ENCODE peak calls at places on chromosomes 3 and 15, in six cellular contexts. G is hepatocyte; H is CD8-positive, alpha-beta T cell; K is RWPE1; U is left lung; E is tibial artery. A is an unnamed sample.

GRCh38 chr3:12990781-12991480 is 82.3 kb downstream of the IQSEC1 start:
- DNase-seq in G (peak), H (no peak), K (no peak), U (no peak), E (no peak), A (no peak)

GRCh38 chr15:75727851-75728715 is 15.4 kb upstream of the CSPG4 start:
- DNase-seq in G (peak), H (peak), K (no peak), U (peak), E (peak), A (peak)

GRCh38 chr3:23740517-23741402 is 65.0 kb upstream of the UBE2E1 start:
- DNase-seq in G (peak), H (no peak), K (peak), U (no peak), E (peak), A (no peak)

GRCh38 chr15:68721886-68722285 is 98.8 kb downstream of the ANP32A start:
- DNase-seq in G (no peak), H (no peak), K (no peak), U (no peak), E (no peak), A (no peak)

GRCh38 chr3:40782086-40782721 is 257.4 kb downstream of the ZNF621 start:
- DNase-seq in G (no peak), H (no peak), K (no peak), U (no peak), E (no peak), A (no peak)

GRCh38 chr3:102102394-102102793 is 253.1 kb downstream of the NFKBIZ start:
- DNase-seq in G (no peak), H (no peak), K (no peak), U (no peak), E (no peak), A (no peak)

GRCh38 chr15:44656913-44657312 is 6.5 kb downstream of the SPG11 start:
- DNase-seq in G (no peak), H (no peak), K (no peak), U (no peak), E (no peak), A (no peak)

GRCh38 chr3:14796403-14797077 is 22.2 kb upstream of the FGD5 start:
- DNase-seq in G (no peak), H (no peak), K (no peak), U (no peak), E (no peak), A (no peak)

GRCh38 chr3:35721628-35722027 is 82.3 kb downstream of the ARPP21 start:
- DNase-seq in G (no peak), H (no peak), K (no peak), U (peak), E (no peak), A (no peak)

GRCh38 chr15:70271422-70272088 is 173.8 kb upstream of the TLE3 start:
- DNase-seq in G (peak), H (no peak), K (peak), U (no peak), E (peak), A (no peak)

GRCh38 chr3:142778541-142778940 is 54.7 kb downstream of the TRPC1 start:
- DNase-seq in G (no peak), H (no peak), K (no peak), U (no peak), E (no peak), A (no peak)

GRCh38 chr3:172261053-172261452 is 187.2 kb downstream of the GHSR start:
- DNase-seq in G (no peak), H (no peak), K (no peak), U (no peak), E (no peak), A (no peak)

GRCh38 chr3:10454907-10455306 is 50.5 kb downstream of the ATP2B2 start:
- DNase-seq in G (no peak), H (no peak), K (no peak), U (no peak), E (no peak), A (no peak)

GRCh38 chr3:11238057-11238456 is 34.1 kb upstream of the ATG7 start:
- DNase-seq in G (peak), H (no peak), K (peak), U (no peak), E (no peak), A (no peak)

GRCh38 chr15:27956285-27956684 is 142.8 kb downstream of the OCA2 start:
- DNase-seq in G (peak), H (no peak), K (peak), U (no peak), E (no peak), A (no peak)

GRCh38 chr3:187044206-187044605 is 95.1 kb downstream of the RPL39L start:
- DNase-seq in G (no peak), H (no peak), K (no peak), U (peak), E (no peak), A (no peak)
- H3K27ac ChIP-seq in G (peak), H (no peak), K (no peak), U (peak), E (no peak), A (no peak)

DNA sequence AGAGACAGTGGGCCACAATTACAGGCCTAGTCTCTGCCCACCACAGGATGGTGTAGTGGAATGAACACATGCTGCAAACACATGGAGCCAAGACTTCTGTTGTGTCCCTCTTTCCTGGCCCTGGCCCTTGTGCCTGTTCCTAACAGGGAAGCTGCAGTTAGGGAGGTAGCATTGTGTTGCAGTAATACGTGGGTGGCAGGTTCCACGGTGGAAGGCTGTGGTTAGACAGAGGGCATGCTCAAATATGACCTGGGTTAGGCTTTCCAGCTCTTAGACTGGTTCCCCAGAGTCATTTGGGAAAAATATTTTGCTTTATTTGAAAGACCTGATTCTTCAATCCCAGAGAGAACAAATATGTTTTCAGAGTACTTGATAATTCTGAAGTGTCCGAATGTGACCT is 28.3 kb downstream of the PLAAT1 start:
- DNase-seq in G (no peak), H (no peak), K (no peak), U (no peak), E (no peak), A (no peak)
- H3K27ac ChIP-seq in G (no peak), H (no peak), K (no peak), U (no peak), E (no peak), A (no peak)

GRCh38 chr15:52786436-52787122 is 3.6 kb downstream of the ONECUT1 start:
- DNase-seq in G (no peak), H (no peak), K (no peak), U (peak), E (no peak), A (no peak)
- H3K27ac ChIP-seq in G (no peak), H (no peak), K (no peak), U (no peak), E (no peak), A (no peak)

GRCh38 chr3:64815691-64816225 is 128.0 kb upstream of the ADAMTS9 start:
- DNase-seq in G (no peak), H (no peak), K (no peak), U (no peak), E (no peak), A (no peak)
- H3K27ac ChIP-seq in G (peak), H (no peak), K (no peak), U (no peak), E (no peak), A (no peak)

GRCh38 chr15:98983333-98983732 is 24.3 kb downstream of the PGPEP1L start:
- DNase-seq in G (no peak), H (no peak), K (peak), U (no peak), E (peak), A (no peak)

GRCh38 chr15:98976500-98976899 is 31.1 kb downstream of the PGPEP1L start:
- DNase-seq in G (no peak), H (no peak), K (no peak), U (no peak), E (no peak), A (no peak)

GRCh38 chr15:98980899-98981228 is 26.7 kb downstream of the PGPEP1L start:
- DNase-seq in G (no peak), H (no peak), K (no peak), U (no peak), E (no peak), A (no peak)

GRCh38 chr15:98978153-98978552 is 29.4 kb downstream of the PGPEP1L start:
- DNase-seq in G (no peak), H (no peak), K (no peak), U (no peak), E (no peak), A (no peak)

DNA sequence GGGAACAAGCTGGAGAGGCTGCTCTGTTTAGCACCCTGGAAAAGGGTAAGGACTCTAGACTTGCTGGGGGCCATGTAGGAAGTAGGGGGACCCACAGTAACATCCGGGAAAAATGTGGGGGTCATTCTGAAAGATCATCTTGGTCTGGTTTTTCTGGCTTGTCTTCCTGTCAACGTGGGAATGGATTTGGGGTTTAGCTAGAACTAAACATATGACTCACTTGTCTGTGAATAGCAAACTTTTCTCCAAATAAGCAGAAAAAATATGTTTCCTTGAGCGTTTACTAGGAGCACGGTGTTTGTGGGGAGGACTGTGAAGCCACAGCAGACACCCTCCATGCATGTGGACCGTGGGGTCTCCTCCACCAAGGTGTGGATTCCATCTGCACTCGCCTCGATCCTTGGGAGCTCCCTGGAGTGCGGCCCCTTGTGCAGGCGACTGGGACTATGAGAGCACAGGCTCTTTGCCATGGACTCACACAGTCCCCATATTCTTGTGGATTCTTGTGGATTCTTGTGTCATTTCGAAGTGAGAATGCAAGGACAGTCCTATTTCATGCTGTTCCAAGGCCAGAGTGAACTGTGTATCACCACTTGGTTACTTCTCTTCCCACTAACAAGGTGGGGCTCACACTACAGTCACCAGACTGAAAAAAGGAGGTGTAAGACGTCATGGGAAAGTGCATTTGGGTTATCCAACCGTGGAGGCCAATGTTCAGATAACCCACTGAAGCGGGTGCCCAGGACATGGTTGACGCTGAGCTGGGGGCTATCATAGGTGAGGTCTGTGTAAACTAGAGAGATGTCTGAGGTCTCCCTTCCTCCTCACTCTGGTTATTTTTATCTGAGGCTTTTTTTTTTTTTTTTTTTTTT is 25.5 kb downstream of the PGPEP1L start:
- DNase-seq in G (no peak), H (no peak), K (no peak), U (no peak), E (no peak), A (no peak)
- H3K27ac ChIP-seq in G (peak), H (no peak), K (no peak), U (no peak), E (peak), A (no peak)

GRCh38 chr3:71254658-71255057 is 328.9 kb downstream of the FOXP1 start:
- DNase-seq in G (peak), H (no peak), K (no peak), U (no peak), E (no peak), A (no peak)

GRCh38 chr3:71254251-71254650 is 329.3 kb downstream of the FOXP1 start:
- DNase-seq in G (peak), H (no peak), K (no peak), U (no peak), E (no peak), A (no peak)

GRCh38 chr3:71253169-71253568 is 330.4 kb downstream of the FOXP1 start:
- DNase-seq in G (no peak), H (no peak), K (no peak), U (no peak), E (no peak), A (no peak)

GRCh38 chr3:71258116-71258515 is 325.4 kb downstream of the FOXP1 start:
- DNase-seq in G (peak), H (no peak), K (peak), U (no peak), E (no peak), A (no peak)

GRCh38 chr3:71255498-71255897 is 328.0 kb downstream of the FOXP1 start:
- DNase-seq in G (no peak), H (no peak), K (no peak), U (no peak), E (no peak), A (no peak)
- H3K27ac ChIP-seq in G (peak), H (no peak), K (no peak), U (no peak), E (no peak), A (no peak)

DNA sequence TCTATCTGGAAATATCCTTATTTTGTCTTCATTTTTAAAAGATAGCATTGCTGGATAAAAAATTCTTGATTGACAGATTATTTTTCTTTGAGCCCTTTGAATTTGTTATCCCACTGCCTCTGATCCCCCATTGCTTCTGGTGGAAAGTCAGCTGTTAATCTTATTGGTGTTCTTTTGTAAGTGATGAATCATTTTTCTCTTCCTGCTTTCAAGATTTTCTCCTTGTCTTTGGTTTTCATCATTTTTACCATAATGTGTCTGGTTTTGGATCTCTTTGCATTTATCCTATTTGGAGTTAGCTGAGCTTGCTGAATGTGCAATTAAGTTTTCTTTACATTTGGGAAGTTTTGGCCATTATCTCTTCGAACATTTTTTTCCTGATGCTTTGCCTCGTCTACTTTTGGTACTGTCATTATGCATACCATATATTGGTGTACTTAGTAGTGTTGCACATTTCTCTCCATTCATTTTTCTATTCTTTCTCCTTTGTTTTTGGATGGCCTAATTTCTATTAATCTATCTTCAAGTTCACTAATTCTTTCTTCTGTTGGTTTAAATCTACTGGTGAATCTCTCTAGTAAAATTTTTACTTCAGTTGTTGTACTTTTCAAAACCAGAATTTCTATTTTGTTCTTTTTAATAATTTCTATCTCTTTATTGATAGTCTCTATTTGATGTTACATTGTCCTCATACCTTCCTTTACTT is 440.0 kb upstream of the PROK2 start:
- DNase-seq in G (no peak), H (no peak), K (peak), U (no peak), E (no peak), A (no peak)
- H3K27ac ChIP-seq in G (no peak), H (no peak), K (no peak), U (no peak), E (no peak), A (no peak)

GRCh38 chr3:194685723-194686413 is at the start of gene FAM43A:
- DNase-seq in G (peak), H (peak), K (peak), U (peak), E (peak), A (peak)
- H3K27ac ChIP-seq in G (peak), H (peak), K (peak), U (peak), E (peak), A (peak)

A was measured in dorsolateral prefrontal cortex.